ENCODE peak calls at places on chromosomes 11 and 22, in six cellular contexts. A is lung, Y is cardiac muscle cell, N is PC-3, O is adrenal gland, X is thoracic aorta. S is an unnamed sample.

GRCh38 chr11:111631666-111632039 is 29.4 kb downstream of the SIK2 start:
- DNase-seq in Y (peak; percentile 74), O (no peak), X (no peak), A (no peak), N (peak; percentile 15), S (no peak)

GRCh38 chr22:29040385-29041275 is 21.0 kb downstream of the C22orf31 start:
- DNase-seq in N (peak; percentile 64), O (peak; percentile 86), Y (peak; percentile 95), X (no peak), A (peak; percentile 65), S (no peak)

GRCh38 chr11:6530848-6531247 is 33.8 kb downstream of the DNHD1 start:
- DNase-seq in A (no peak), N (no peak), Y (no peak), O (no peak), X (no peak), S (no peak)

GRCh38 chr11:131985769-131986393 is 615.5 kb downstream of the NTM start:
- DNase-seq in N (no peak), O (no peak), X (no peak), Y (no peak), A (no peak), S (no peak)

GRCh38 chr11:116535954-116536353 is 236.8 kb downstream of the BUD13 start:
- DNase-seq in N (no peak), O (no peak), Y (no peak), A (no peak), X (no peak), S (no peak)

GRCh38 chr22:39244496-39245129 is at the start of gene PDGFB:
- DNase-seq in A (no peak), N (peak; percentile 62), Y (peak; percentile 36), O (no peak), X (no peak), S (no peak)

GRCh38 chr22:48856308-48856615 is 971.4 kb downstream of the BRD1 start:
- DNase-seq in N (no peak), Y (no peak), O (no peak), X (no peak), A (no peak), S (no peak)

GRCh38 chr22:50189184-50189848 is 3.6 kb downstream of the TRABD start:
- DNase-seq in A (no peak), N (no peak), O (peak; percentile 80), Y (no peak), X (no peak), S (no peak)

GRCh38 chr11:44416776-44417175 is 106.8 kb upstream of the ALX4 start:
- DNase-seq in Y (no peak), O (no peak), A (no peak), X (no peak), N (peak; percentile 12), S (no peak)

GRCh38 chr11:64742940-64743590 is 877 bp downstream of the RASGRP2 start:
- DNase-seq in Y (peak; percentile 55), A (peak; percentile 79), N (peak; percentile 73), O (peak; percentile 82), X (no peak), S (peak; percentile 90)

GRCh38 chr22:39026509-39027150 is 5.7 kb downstream of the APOBEC3D start:
- DNase-seq in A (no peak), Y (no peak), N (no peak), X (no peak), O (no peak), S (no peak)

GRCh38 chr11:12219732-12220131 is 109.3 kb downstream of the MICAL2 start:
- DNase-seq in Y (peak; percentile 81), A (no peak), N (no peak), X (no peak), O (no peak), S (no peak)

GRCh38 chr22:33888821-33889220 is 31.5 kb downstream of the LARGE1 start:
- DNase-seq in Y (no peak), A (no peak), X (no peak), O (no peak), N (no peak), S (no peak)

GRCh38 chr22:27420817-27421361 is 380.7 kb downstream of the MN1 start:
- DNase-seq in Y (peak; percentile 98), A (peak; percentile 65), O (peak; percentile 45), X (peak; percentile 66), N (peak; percentile 73), S (peak; percentile 93)

GRCh38 chr11:75955443-75955842 is 140.4 kb downstream of the UVRAG start:
- DNase-seq in Y (peak; percentile 16), N (no peak), X (no peak), O (peak; percentile 34), A (no peak), S (no peak)

GRCh38 chr11:76455331-76455730 is 10.5 kb downstream of the EMSY start:
- DNase-seq in N (no peak), Y (peak; percentile 60), A (no peak), O (no peak), X (no peak), S (no peak)

DNA sequence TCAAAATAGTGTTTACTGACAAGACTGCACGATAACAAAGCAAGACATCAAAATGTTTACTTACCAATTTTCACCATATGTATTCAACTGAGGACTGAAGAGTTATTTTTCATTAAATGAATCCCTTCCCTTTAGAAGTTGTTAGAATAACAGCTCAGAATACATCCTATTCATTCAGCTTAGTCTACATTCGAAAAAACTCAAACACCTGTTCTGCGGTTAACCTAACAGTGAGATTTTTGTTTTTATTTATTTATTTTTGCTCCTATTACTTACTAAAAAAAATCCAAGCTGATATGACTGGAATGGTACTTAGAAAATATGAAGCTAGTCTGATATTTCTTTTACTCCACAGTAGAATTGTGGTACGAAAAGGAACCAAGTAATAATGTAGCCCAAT is 10.0 kb downstream of the KCNA4 start:
- DNase-seq in A (no peak), N (no peak), O (no peak), Y (no peak), X (no peak), S (no peak)
- H3K4me3 ChIP-seq in A (no peak overlapping the region), N (no peak overlapping the region), O (no peak overlapping the region), Y (no peak overlapping the region), X (no peak overlapping the region), S (no peak overlapping the region)

DNA sequence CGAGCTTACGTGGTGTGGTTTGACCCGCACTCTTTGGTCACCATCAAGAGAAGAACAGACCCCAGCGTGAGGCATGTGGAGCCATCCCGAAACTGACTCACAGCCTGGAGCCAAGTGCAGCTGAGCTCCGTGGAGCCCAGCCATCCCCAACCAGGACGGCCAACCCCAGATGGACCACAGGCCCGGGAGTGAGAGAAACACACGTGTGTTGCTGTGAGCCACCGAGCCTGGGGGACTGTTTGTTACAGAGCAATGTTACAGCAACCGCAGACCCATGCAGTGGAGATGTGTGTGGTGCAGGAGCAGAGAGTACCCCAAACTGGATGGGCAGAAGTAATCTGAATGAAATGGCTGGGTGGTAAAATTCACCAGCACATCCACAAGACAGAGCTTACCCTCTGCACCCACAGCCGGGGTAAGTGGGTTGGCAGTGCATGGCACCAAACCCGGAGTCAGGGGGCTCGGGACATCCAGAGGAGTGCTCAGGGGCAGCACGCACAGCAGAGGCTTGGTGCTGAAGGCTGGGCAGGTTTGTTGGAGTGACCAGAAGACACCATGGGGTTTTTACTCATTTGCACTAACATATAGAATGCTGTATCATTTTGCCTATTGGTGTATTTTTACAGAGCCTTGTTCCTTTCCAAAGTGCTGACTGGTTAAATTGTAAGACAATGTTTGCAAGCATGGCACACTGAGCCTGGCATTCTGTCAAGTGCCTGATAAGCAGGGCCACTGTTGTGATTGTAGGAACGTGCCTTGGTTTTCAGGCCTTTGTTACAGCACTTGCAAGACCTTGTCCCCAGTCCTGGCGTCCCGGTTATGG is 90.4 kb downstream of the RTL6 start:
- DNase-seq in Y (no peak), A (no peak), X (no peak), N (no peak), O (no peak), S (no peak)
- TF ChIP-seq CTCF in Y (no peak), A (no peak), X (no peak), N (no peak), O (no peak), S (no peak)

DNA sequence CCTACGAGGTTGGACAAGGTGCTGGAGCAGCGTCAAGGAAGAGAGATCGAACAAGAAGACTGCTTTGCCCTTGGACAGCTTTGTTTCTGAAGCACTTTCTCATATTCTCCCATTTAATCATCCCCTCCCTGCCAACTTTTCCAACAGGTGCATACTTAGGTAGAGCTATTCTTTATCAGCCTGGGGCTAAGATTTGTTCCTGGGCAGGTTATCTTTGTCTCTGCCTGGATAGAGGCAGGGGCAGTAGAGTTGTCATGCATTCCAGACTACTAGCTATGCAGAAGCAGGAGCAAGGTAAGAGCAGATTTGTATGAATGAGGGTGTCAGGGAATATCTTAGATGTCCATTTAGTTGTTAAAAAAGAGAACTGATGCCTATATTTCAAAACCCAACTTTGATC is 82.3 kb downstream of the PTPRJ start:
- DNase-seq in O (no peak), X (no peak), N (peak; percentile 49), Y (no peak), A (no peak), S (no peak)
- H3K4me1 ChIP-seq in O (no peaks in the 10 kb centered on the region), X (peaks cover 21% of the 10 kb centered on the region), N (peaks cover 35% of the 10 kb centered on the region), Y (peaks cover 12% of the 10 kb centered on the region), A (no peaks in the 10 kb centered on the region), S (peaks cover 20% of the 10 kb centered on the region)

GRCh38 chr11:62124186-62125113 is 639 bp downstream of the INCENP start:
- DNase-seq in Y (peak; percentile 36), X (no peak), O (no peak), N (peak; percentile 46), A (peak; percentile 35), S (no peak)

GRCh38 chr11:62127426-62127825 is 3.6 kb downstream of the INCENP start:
- DNase-seq in Y (no peak), O (no peak), X (no peak), A (no peak), N (no peak), S (no peak)

GRCh38 chr11:62125316-62125715 is 1.5 kb downstream of the INCENP start:
- DNase-seq in N (peak; percentile 12), A (no peak), Y (no peak), O (no peak), X (no peak), S (no peak)

GRCh38 chr11:62123669-62124185 is at the start of gene INCENP:
- DNase-seq in X (peak; percentile 91), O (peak; percentile 98), Y (peak; percentile 99), N (peak; percentile 100), A (peak; percentile 97), S (peak; percentile 93)

GRCh38 chr11:62125881-62126280 is 2.1 kb downstream of the INCENP start:
- DNase-seq in N (no peak), O (no peak), Y (no peak), A (no peak), X (no peak), S (no peak)
- H3K4me3 ChIP-seq in N (peak overlapping the region; percentile 83), O (no peak overlapping the region), Y (no peak overlapping the region), A (no peak overlapping the region), X (no peak overlapping the region), S (no peak overlapping the region)

GRCh38 chr11:30859709-30860108 is 273.6 kb upstream of the MPPED2 start:
- DNase-seq in N (no peak), Y (no peak), X (no peak), O (no peak), A (no peak), S (no peak)
- TF ChIP-seq CTCF in N (no peak), Y (no peak), X (no peak), O (no peak), A (no peak), S (no peak)

GRCh38 chr11:123169821-123170220 is 25.2 kb downstream of the CLMP start:
- DNase-seq in O (no peak), A (no peak), N (no peak), X (no peak), Y (no peak), S (no peak)
- H3K4me1 ChIP-seq in O (no peaks in the 10 kb centered on the region), A (no peaks in the 10 kb centered on the region), N (peaks cover 34% of the 10 kb centered on the region), X (peaks cover 39% of the 10 kb centered on the region), Y (no peaks in the 10 kb centered on the region), S (peaks cover 17% of the 10 kb centered on the region)